ENCODE peak calls at places on chromosomes 13 and 19, in seven cellular contexts. P is ascending aorta, K is astrocyte, R is upper lobe of left lung, S is PC-3, Y is heart left ventricle, C is adrenal gland. T is an unnamed sample.

GRCh38 chr13:73368608-73369007 is 309.8 kb downstream of the KLF5 start:
- DNase-seq in P (no peak), K (no peak), R (no peak), S (no peak), Y (no peak), C (no peak), T (no peak)

GRCh38 chr13:45674908-45675307 is 27.2 kb upstream of the CBY2 start:
- DNase-seq in P (no peak), K (peak; percentile 98), R (no peak), S (peak; percentile 86), Y (no peak), C (no peak), T (peak; percentile 60)

GRCh38 chr13:70090036-70090723 is 17.4 kb upstream of the ATXN8OS start:
- DNase-seq in P (no peak), K (no peak), R (no peak), S (no peak), Y (no peak), C (no peak), T (no peak)

GRCh38 chr13:112619730-112620639 is 32.0 kb upstream of the TUBGCP3 start:
- DNase-seq in P (no peak), K (peak; percentile 50), R (peak; percentile 78), S (no peak), Y (no peak), C (no peak), T (no peak)

GRCh38 chr13:78786399-78786879 is 127.5 kb upstream of the OBI1 start:
- DNase-seq in P (no peak), K (no peak), R (no peak), S (no peak), Y (no peak), C (no peak), T (no peak)

GRCh38 chr19:41595890-41596280 is 19.9 kb downstream of the CEACAM21 start:
- DNase-seq in P (no peak), K (no peak), R (no peak), S (no peak), Y (no peak), C (no peak), T (no peak)

GRCh38 chr13:32895296-32895695 is 120.9 kb upstream of the KL start:
- DNase-seq in P (no peak), K (no peak), R (no peak), S (no peak), Y (no peak), C (no peak), T (no peak)

GRCh38 chr19:46481947-46482346 is 10.6 kb upstream of the PNMA8A start:
- DNase-seq in P (no peak), K (peak; percentile 60), R (no peak), S (no peak), Y (peak; percentile 53), C (no peak), T (peak; percentile 73)

GRCh38 chr13:89486065-89486464 is 1814.9 kb downstream of the SLITRK5 start:
- DNase-seq in P (no peak), K (peak; percentile 34), R (no peak), S (no peak), Y (no peak), C (no peak), T (no peak)

GRCh38 chr19:7628589-7629311 is 595 bp downstream of the XAB2 start:
- DNase-seq in P (no peak), K (no peak), R (no peak), S (no peak), Y (no peak), C (no peak), T (peak; percentile 19)

GRCh38 chr19:52086481-52086880 is 9.1 kb downstream of the ZNF841 start:
- DNase-seq in P (no peak), K (no peak), R (no peak), S (no peak), Y (no peak), C (peak; percentile 42), T (peak; percentile 52)

GRCh38 chr13:35763060-35763804 is 286.7 kb upstream of the MAB21L1 start:
- DNase-seq in P (no peak), K (no peak), R (no peak), S (no peak), Y (no peak), C (no peak), T (no peak)

GRCh38 chr19:40374084-40374483 is 15.9 kb downstream of the HIPK4 start:
- DNase-seq in P (no peak), K (no peak), R (no peak), S (no peak), Y (no peak), C (no peak), T (no peak)
- H3K36me3 ChIP-seq in P (peaks cover 89% of the 10 kb centered on the region), K (peaks cover 3% of the 10 kb centered on the region), R (peaks cover 24% of the 10 kb centered on the region), S (no peaks in the 10 kb centered on the region), Y (peaks cover 82% of the 10 kb centered on the region), C (no peaks in the 10 kb centered on the region), T (peaks cover 47% of the 10 kb centered on the region)

GRCh38 chr19:49687566-49688316 is 1.7 kb upstream of the ADM5 start:
- DNase-seq in P (no peak), K (no peak), R (no peak), S (peak; percentile 31), Y (no peak), C (no peak), T (no peak)
- H3K36me3 ChIP-seq in P (peaks cover 53% of the 10 kb centered on the region), K (peaks cover 8% of the 10 kb centered on the region), R (no peaks in the 10 kb centered on the region), S (peaks cover 31% of the 10 kb centered on the region), Y (peaks cover 43% of the 10 kb centered on the region), C (no peaks in the 10 kb centered on the region), T (peaks cover 40% of the 10 kb centered on the region)

DNA sequence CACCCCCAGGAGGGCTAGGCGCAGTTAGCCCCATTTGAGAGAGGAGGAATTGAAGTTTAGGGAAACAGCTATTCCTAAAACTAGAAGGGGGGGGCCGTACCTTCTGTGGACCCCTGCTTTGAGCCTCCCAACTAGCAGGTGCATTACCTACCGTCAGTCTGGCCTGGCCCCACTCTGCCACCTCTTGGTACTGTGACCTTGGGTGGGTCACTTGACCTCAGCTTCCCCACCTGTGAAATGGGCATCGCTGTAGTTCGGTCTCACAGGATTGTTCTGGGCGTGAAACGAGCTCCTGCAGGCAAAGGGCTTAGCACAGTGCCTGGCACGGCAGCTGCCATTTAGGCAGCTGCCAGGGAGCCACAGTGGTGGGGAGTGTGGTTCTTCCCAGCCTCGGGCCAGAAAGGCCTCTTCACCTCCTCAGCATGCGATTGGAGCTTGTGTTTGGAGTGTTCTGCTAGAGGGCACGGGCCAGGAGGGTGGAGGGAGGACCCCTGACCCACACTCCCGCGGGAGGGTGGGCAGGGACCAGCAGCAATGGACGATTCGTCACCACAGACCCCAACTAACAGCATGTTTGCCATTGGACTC is 32.0 kb downstream of the CAPN12 start:
- DNase-seq in P (no peak), K (no peak), R (no peak), S (no peak), Y (no peak), C (no peak), T (no peak)
- H3K36me3 ChIP-seq in P (peaks cover 97% of the 10 kb centered on the region), K (peaks cover 58% of the 10 kb centered on the region), R (peaks cover 28% of the 10 kb centered on the region), S (peaks cover 87% of the 10 kb centered on the region), Y (peaks cover 100% of the 10 kb centered on the region), C (no peaks in the 10 kb centered on the region), T (peaks cover 86% of the 10 kb centered on the region)

DNA sequence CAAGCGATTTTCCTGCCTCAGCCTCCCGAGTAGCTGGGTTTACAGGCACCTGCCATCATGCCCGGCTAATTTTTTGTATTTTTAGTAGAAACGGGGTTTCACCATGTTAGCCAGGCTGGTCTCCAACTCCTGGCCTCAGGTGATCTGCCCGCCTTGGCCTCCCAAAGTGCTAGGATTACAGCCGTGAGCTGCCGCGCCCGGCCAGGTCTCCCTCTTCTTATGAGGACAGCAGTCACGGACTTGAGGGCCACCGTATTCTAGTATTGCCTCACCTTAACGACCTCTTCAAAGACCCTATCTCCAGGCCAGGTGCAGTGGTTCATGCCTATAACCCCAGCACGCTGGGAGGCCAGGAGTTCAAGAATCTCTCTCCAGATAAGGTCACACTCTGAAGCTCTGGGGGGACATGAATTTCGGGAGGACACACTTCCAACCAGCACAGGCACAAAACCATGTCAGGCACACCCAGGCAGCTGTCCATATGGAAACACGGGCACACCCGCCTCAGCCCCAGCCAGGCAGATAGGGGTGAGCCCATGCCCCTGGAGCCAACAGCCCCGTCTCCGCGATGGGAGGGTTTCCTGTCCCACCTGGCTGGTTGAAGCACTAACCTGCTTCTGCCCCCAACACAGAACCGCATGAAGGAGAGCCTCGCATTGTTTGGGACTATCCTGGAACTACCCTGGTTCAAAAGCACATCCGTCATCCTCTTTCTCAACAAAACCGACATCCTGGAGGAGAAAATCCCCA is 21.3 kb upstream of the S1PR4 start:
- DNase-seq in P (no peak), K (no peak), R (no peak), S (no peak), Y (no peak), C (no peak), T (no peak)
- H3K36me3 ChIP-seq in P (no peaks in the 10 kb centered on the region), K (no peaks in the 10 kb centered on the region), R (no peaks in the 10 kb centered on the region), S (no peaks in the 10 kb centered on the region), Y (no peaks in the 10 kb centered on the region), C (no peaks in the 10 kb centered on the region), T (no peaks in the 10 kb centered on the region)

DNA sequence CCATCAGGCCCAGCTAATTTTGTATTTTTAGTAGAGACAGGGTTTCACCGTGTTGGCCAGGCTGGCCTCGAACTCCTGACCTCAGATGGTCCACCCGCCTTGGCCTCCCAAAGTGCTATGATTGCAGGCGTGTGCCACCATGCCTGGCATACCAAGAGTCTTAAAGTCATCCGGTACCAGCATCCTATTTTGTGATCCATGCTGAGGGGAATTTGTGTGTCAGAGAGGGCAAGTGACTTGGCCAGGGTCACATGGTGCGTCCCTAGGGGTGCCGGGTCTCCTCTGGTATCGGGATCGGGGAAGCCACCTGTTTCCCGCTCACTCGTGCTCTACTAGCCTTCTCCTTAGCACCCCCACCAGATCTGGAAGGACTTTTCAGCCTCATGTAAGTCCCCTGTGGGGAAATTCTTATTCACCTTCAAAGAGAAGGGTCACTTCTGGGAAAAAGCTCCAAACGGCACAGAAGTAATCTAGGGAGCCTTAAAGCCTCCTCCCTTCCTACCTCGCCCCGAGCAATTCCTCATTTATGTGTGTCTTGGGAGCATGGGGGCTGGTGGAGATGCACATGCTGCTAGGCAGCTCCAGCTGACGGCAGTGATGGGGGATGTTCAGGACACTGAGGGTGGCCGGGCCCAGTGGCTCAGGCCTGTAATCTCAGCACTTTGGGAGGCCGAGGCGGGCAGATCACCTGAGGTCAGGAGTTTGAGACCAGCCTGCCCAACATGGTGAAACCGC is 6.1 kb upstream of the ANKLE1 start:
- DNase-seq in P (no peak), K (no peak), R (no peak), S (no peak), Y (no peak), C (no peak), T (no peak)
- H3K36me3 ChIP-seq in P (peaks cover 82% of the 10 kb centered on the region), K (peaks cover 16% of the 10 kb centered on the region), R (peaks cover 16% of the 10 kb centered on the region), S (peaks cover 38% of the 10 kb centered on the region), Y (peaks cover 85% of the 10 kb centered on the region), C (no peaks in the 10 kb centered on the region), T (peaks cover 52% of the 10 kb centered on the region)

GRCh38 chr13:111281751-111282311 is 38.6 kb upstream of the TEX29 start:
- DNase-seq in P (no peak), K (peak; percentile 79), R (no peak), S (no peak), Y (peak; percentile 54), C (no peak), T (peak; percentile 71)

GRCh38 chr13:111283457-111283856 is 37.0 kb upstream of the TEX29 start:
- DNase-seq in P (no peak), K (no peak), R (no peak), S (no peak), Y (no peak), C (no peak), T (no peak)

GRCh38 chr13:111283991-111284390 is 36.5 kb upstream of the TEX29 start:
- DNase-seq in P (no peak), K (no peak), R (no peak), S (no peak), Y (no peak), C (peak; percentile 73), T (no peak)

GRCh38 chr13:111282425-111282824 is 38.0 kb upstream of the TEX29 start:
- DNase-seq in P (no peak), K (no peak), R (no peak), S (no peak), Y (no peak), C (no peak), T (no peak)

GRCh38 chr13:111282997-111283396 is 37.4 kb upstream of the TEX29 start:
- DNase-seq in P (no peak), K (no peak), R (no peak), S (no peak), Y (no peak), C (no peak), T (no peak)
- H3K36me3 ChIP-seq in P (peaks cover 67% of the 10 kb centered on the region), K (peaks cover 27% of the 10 kb centered on the region), R (peaks cover 31% of the 10 kb centered on the region), S (peaks cover 7% of the 10 kb centered on the region), Y (peaks cover 84% of the 10 kb centered on the region), C (no peaks in the 10 kb centered on the region), T (peaks cover 94% of the 10 kb centered on the region)